ENCODE peak calls at places on chromosomes 7 and 10, in ten cellular contexts. K is COR-L47; N is Peyer's patch; D is NCI-H1436; X is NB4; Y is kidney epithelial cell; Z is cerebellum; G is CD8-positive, alpha-beta memory T cell; R is activated CD4-positive, CD25-positive, alpha-beta regulatory T cell; V is mesendoderm. M is an unnamed sample.

GRCh38 chr10:44908071-44908709 is 2.9 kb upstream of the TMEM72 start:
- DNase-seq in G (no peak), D (no peak), Z (no peak), K (no peak), N (no peak), V (peak), X (no peak), R (no peak), Y (peak), M (peak)

GRCh38 chr10:127145173-127145572 is 51.2 kb downstream of the INSYN2A start:
- DNase-seq in V (no peak), Z (no peak), N (no peak), D (no peak), X (no peak), K (no peak), R (no peak), G (no peak), Y (peak), M (no peak)

GRCh38 chr10:127649642-127650041 is 87.3 kb upstream of the FOXI2 start:
- DNase-seq in R (no peak), Z (no peak), V (peak), X (peak), G (no peak), K (no peak), N (no peak), Y (no peak), D (no peak), M (no peak)

GRCh38 chr7:156222151-156222550 is 409.9 kb upstream of the SHH start:
- DNase-seq in G (no peak), X (no peak), Z (no peak), K (no peak), V (no peak), D (no peak), Y (no peak), R (no peak), N (no peak), M (no peak)

GRCh38 chr10:46528675-46529615 is 27.5 kb downstream of the GPRIN2 start:
- DNase-seq in Y (no peak), D (no peak), N (peak), G (no peak), V (no peak), R (no peak), Z (no peak), X (no peak), K (no peak), M (no peak)

GRCh38 chr7:74627699-74628411 is 29.7 kb upstream of the GTF2I start:
- DNase-seq in K (peak), G (no peak), D (peak), Z (no peak), V (peak), R (no peak), N (peak), X (peak), Y (no peak), M (peak)

GRCh38 chr10:76667307-76668012 is 970.1 kb downstream of the KCNMA1 start:
- DNase-seq in Z (no peak), X (no peak), K (no peak), N (no peak), G (no peak), D (no peak), V (no peak), Y (no peak), R (no peak), M (no peak)

GRCh38 chr10:114024876-114025609 is 18.6 kb upstream of the ADRB1 start:
- DNase-seq in G (no peak), X (peak), K (no peak), R (no peak), D (no peak), Y (no peak), N (no peak), Z (no peak), V (no peak), M (peak)

GRCh38 chr10:86733260-86733671 is 23.2 kb upstream of the BMPR1A start:
- DNase-seq in Z (no peak), R (no peak), D (no peak), G (no peak), X (no peak), N (no peak), K (no peak), Y (no peak), V (no peak), M (no peak)

GRCh38 chr7:44222776-44223261 is 22.0 kb downstream of the YKT6 start:
- DNase-seq in V (no peak), X (no peak), Y (no peak), G (no peak), D (no peak), R (no peak), Z (no peak), K (peak), N (no peak), M (no peak)

GRCh38 chr7:91079491-91079890 is 184.7 kb upstream of the FZD1 start:
- DNase-seq in N (no peak), K (no peak), Z (no peak), Y (no peak), G (no peak), R (no peak), D (no peak), X (no peak), V (no peak), M (no peak)

GRCh38 chr7:30222519-30223213 is 61.7 kb upstream of the ZNRF2 start:
- DNase-seq in D (no peak), R (no peak), K (no peak), G (no peak), Z (no peak), X (peak), N (no peak), Y (no peak), V (peak), M (no peak)

GRCh38 chr10:89301231-89301630 is 615 bp upstream of the IFIT2 start:
- DNase-seq in D (no peak), Y (no peak), N (no peak), Z (no peak), G (no peak), V (no peak), X (peak), R (no peak), K (no peak), M (no peak)

GRCh38 chr7:95886501-95887090 is 114.2 kb downstream of the DYNC1I1 start:
- DNase-seq in G (no peak), R (no peak), Y (no peak), X (peak), N (no peak), V (peak), D (peak), K (peak), Z (no peak), M (no peak)

GRCh38 chr10:94334857-94335256 is 27.9 kb downstream of the NOC3L start:
- DNase-seq in Y (no peak), K (no peak), N (no peak), V (no peak), X (no peak), Z (no peak), G (no peak), R (no peak), D (no peak), M (no peak)

GRCh38 chr7:2926120-2926897 is 82.2 kb upstream of the GNA12 start:
- DNase-seq in N (peak), Y (no peak), G (no peak), V (no peak), K (no peak), X (no peak), Z (no peak), D (no peak), R (no peak), M (no peak)

GRCh38 chr7:74164985-74165456 is 9.1 kb upstream of the EIF4H start:
- DNase-seq in R (no peak), V (peak), K (no peak), Y (no peak), G (no peak), Z (no peak), D (no peak), X (peak), N (no peak), M (no peak)

GRCh38 chr10:33229252-33229943 is 105.1 kb downstream of the NRP1 start:
- DNase-seq in N (no peak), D (no peak), K (no peak), Z (no peak), V (no peak), G (no peak), X (no peak), Y (no peak), R (no peak), M (no peak)

GRCh38 chr10:14200645-14201534 is 129.8 kb downstream of the FRMD4A start:
- DNase-seq in Z (no peak), V (peak), Y (no peak), X (peak), N (no peak), K (no peak), D (no peak), G (no peak), R (no peak), M (no peak)

GRCh38 chr7:27123021-27123476 is 7.5 kb downstream of the HOXA4 start:
- DNase-seq in G (no peak), X (no peak), N (peak), K (no peak), Z (no peak), D (no peak), R (no peak), V (peak), Y (no peak), M (no peak)

GRCh38 chr10:22697799-22698198 is 16.6 kb downstream of the PIP4K2A start:
- DNase-seq in V (no peak), N (no peak), R (no peak), D (no peak), G (no peak), K (no peak), Z (no peak), Y (no peak), X (no peak), M (no peak)

GRCh38 chr7:74012842-74013249 is 15.1 kb upstream of the ELN start:
- DNase-seq in N (no peak), K (no peak), G (no peak), R (no peak), Y (no peak), V (peak), Z (no peak), X (no peak), D (no peak), M (no peak)

GRCh38 chr10:44587488-44588140 is 202.7 kb upstream of the CXCL12 start:
- DNase-seq in Y (no peak), R (no peak), Z (no peak), K (no peak), D (no peak), G (no peak), X (no peak), V (no peak), N (no peak), M (no peak)

GRCh38 chr7:90910136-90910535 is 314.0 kb downstream of the CDK14 start:
- DNase-seq in Z (no peak), R (no peak), X (no peak), N (no peak), G (no peak), K (no peak), V (no peak), Y (no peak), D (no peak), M (no peak)

GRCh38 chr10:121927361-121927840 is 430 bp downstream of the ATE1 start:
- DNase-seq in Z (peak), X (peak), R (peak), K (peak), Y (no peak), N (peak), D (peak), V (peak), G (peak), M (no peak)

GRCh38 chr10:5873515-5873995 is 16.1 kb downstream of the ANKRD16 start:
- DNase-seq in X (peak), G (peak), V (peak), N (no peak), D (peak), K (peak), Y (no peak), Z (peak), R (peak), M (no peak)

GRCh38 chr7:27189560-27190283 is 4.7 kb upstream of the HOXA11 start:
- DNase-seq in Z (no peak), R (no peak), X (peak), N (peak), V (no peak), Y (no peak), G (no peak), K (no peak), D (no peak), M (no peak)

GRCh38 chr10:10807106-10807505 is 210.6 kb upstream of the CELF2 start:
- DNase-seq in G (no peak), R (no peak), Y (no peak), V (no peak), Z (no peak), D (no peak), X (no peak), K (no peak), N (no peak), M (no peak)

GRCh38 chr10:122298598-122299301 is 27.7 kb downstream of the BTBD16 start:
- DNase-seq in R (peak), D (peak), G (peak), X (peak), Z (peak), K (no peak), V (peak), Y (peak), N (peak), M (no peak)

GRCh38 chr10:63219749-63220148 is 86.6 kb downstream of the NRBF2 start:
- DNase-seq in D (no peak), K (no peak), Y (no peak), R (no peak), Z (no peak), N (no peak), G (no peak), V (no peak), X (peak), M (no peak)

GRCh38 chr7:122219253-122219865 is 75.3 kb upstream of the AASS start:
- DNase-seq in R (no peak), N (no peak), Y (no peak), K (peak), V (no peak), G (no peak), Z (peak), X (peak), D (peak), M (no peak)

GRCh38 chr10:113103131-113103830 is 153.2 kb downstream of the TCF7L2 start:
- DNase-seq in K (no peak), V (no peak), N (no peak), G (no peak), Z (no peak), R (no peak), D (no peak), Y (no peak), X (no peak), M (no peak)

GRCh38 chr7:121313220-121313792 is 15.5 kb upstream of the WNT16 start:
- DNase-seq in G (no peak), K (no peak), V (no peak), R (no peak), Z (no peak), Y (no peak), D (no peak), X (no peak), N (no peak), M (no peak)

GRCh38 chr7:100465702-100466311 is 1.7 kb upstream of the SPACDR start:
- DNase-seq in K (peak), N (no peak), X (peak), R (no peak), G (no peak), D (peak), Y (peak), Z (peak), V (peak), M (no peak)

GRCh38 chr10:35056686-35057085 is 33.5 kb downstream of the CUL2 start:
- DNase-seq in R (no peak), D (no peak), Z (no peak), K (no peak), N (no peak), G (no peak), Y (no peak), V (no peak), X (no peak), M (no peak)

GRCh38 chr7:26167293-26167934 is 15.4 kb downstream of the NFE2L3 start:
- DNase-seq in Y (no peak), N (no peak), D (no peak), V (no peak), K (no peak), G (no peak), X (no peak), R (no peak), Z (no peak), M (no peak)

GRCh38 chr7:102841290-102841689 is 71.5 kb upstream of the LRRC17 start:
- DNase-seq in K (no peak), D (no peak), V (no peak), G (no peak), R (no peak), Z (no peak), N (no peak), Y (no peak), X (no peak), M (peak)